ENCODE peak calls at places on chromosomes 5 and 9, in six cellular contexts. One of them, this sample, is unnamed.

GRCh38 chr9:135345775-135346433 is 133.7 kb upstream of the PPP1R26 start:
- DNase-seq in fibroblast of lung: no peak
- DNase-seq in uterus: no peak
- DNase-seq in left ventricle myocardium inferior: no peak
- DNase-seq in PC-3: no peak
- DNase-seq in heart left ventricle: no peak
- DNase-seq in this sample: no peak

GRCh38 chr9:107711528-107711927 is 222.0 kb upstream of the KLF4 start:
- DNase-seq in fibroblast of lung: peak; percentile 89
- DNase-seq in uterus: peak; percentile 26
- DNase-seq in left ventricle myocardium inferior: no peak
- DNase-seq in PC-3: peak; percentile 97
- DNase-seq in heart left ventricle: no peak
- DNase-seq in this sample: no peak

GRCh38 chr5:28914302-28914701 is 1875.9 kb upstream of the CDH9 start:
- DNase-seq in fibroblast of lung: no peak
- DNase-seq in uterus: no peak
- DNase-seq in left ventricle myocardium inferior: no peak
- DNase-seq in PC-3: no peak
- DNase-seq in heart left ventricle: no peak
- DNase-seq in this sample: no peak

GRCh38 chr9:135944444-135945252 is 16.5 kb downstream of the UBAC1 start:
- DNase-seq in fibroblast of lung: no peak
- DNase-seq in uterus: no peak
- DNase-seq in left ventricle myocardium inferior: no peak
- DNase-seq in PC-3: no peak
- DNase-seq in heart left ventricle: no peak
- DNase-seq in this sample: no peak

GRCh38 chr5:149939572-149939971 is 5.0 kb downstream of the PDE6A start:
- DNase-seq in fibroblast of lung: peak; percentile 41
- DNase-seq in uterus: no peak
- DNase-seq in left ventricle myocardium inferior: no peak
- DNase-seq in PC-3: peak; percentile 95
- DNase-seq in heart left ventricle: no peak
- DNase-seq in this sample: no peak

GRCh38 chr5:110288766-110289165 is 437.7 kb downstream of the TMEM232 start:
- DNase-seq in fibroblast of lung: peak; percentile 86
- DNase-seq in uterus: no peak
- DNase-seq in left ventricle myocardium inferior: no peak
- DNase-seq in PC-3: peak; percentile 6
- DNase-seq in heart left ventricle: no peak
- DNase-seq in this sample: no peak

GRCh38 chr5:137146402-137146889 is 352.7 kb downstream of the SPOCK1 start:
- DNase-seq in fibroblast of lung: peak; percentile 99
- DNase-seq in uterus: peak; percentile 52
- DNase-seq in left ventricle myocardium inferior: no peak
- DNase-seq in PC-3: peak; percentile 74
- DNase-seq in heart left ventricle: peak; percentile 29
- DNase-seq in this sample: no peak

GRCh38 chr5:31382051-31382878 is 149.6 kb downstream of the DROSHA start:
- DNase-seq in fibroblast of lung: peak; percentile 28
- DNase-seq in uterus: no peak
- DNase-seq in left ventricle myocardium inferior: no peak
- DNase-seq in PC-3: no peak
- DNase-seq in heart left ventricle: no peak
- DNase-seq in this sample: no peak

GRCh38 chr9:104256031-104256709 is 162.1 kb downstream of the SMC2 start:
- DNase-seq in fibroblast of lung: no peak
- DNase-seq in uterus: no peak
- DNase-seq in left ventricle myocardium inferior: no peak
- DNase-seq in PC-3: no peak
- DNase-seq in heart left ventricle: no peak
- DNase-seq in this sample: no peak

GRCh38 chr5:142783601-142784291 is 13.6 kb downstream of the ARHGAP26 start:
- DNase-seq in fibroblast of lung: peak; percentile 4
- DNase-seq in uterus: no peak
- DNase-seq in left ventricle myocardium inferior: peak; percentile 41
- DNase-seq in PC-3: no peak
- DNase-seq in heart left ventricle: peak; percentile 71
- DNase-seq in this sample: peak; percentile 16

GRCh38 chr9:114366334-114367128 is 21.3 kb downstream of the AKNA start:
- DNase-seq in fibroblast of lung: peak; percentile 92
- DNase-seq in uterus: no peak
- DNase-seq in left ventricle myocardium inferior: no peak
- DNase-seq in PC-3: peak; percentile 87
- DNase-seq in heart left ventricle: no peak
- DNase-seq in this sample: no peak

GRCh38 chr5:17326600-17327037 is 109.2 kb downstream of the BASP1 start:
- DNase-seq in fibroblast of lung: no peak
- DNase-seq in uterus: no peak
- DNase-seq in left ventricle myocardium inferior: no peak
- DNase-seq in PC-3: no peak
- DNase-seq in heart left ventricle: no peak
- DNase-seq in this sample: no peak

DNA sequence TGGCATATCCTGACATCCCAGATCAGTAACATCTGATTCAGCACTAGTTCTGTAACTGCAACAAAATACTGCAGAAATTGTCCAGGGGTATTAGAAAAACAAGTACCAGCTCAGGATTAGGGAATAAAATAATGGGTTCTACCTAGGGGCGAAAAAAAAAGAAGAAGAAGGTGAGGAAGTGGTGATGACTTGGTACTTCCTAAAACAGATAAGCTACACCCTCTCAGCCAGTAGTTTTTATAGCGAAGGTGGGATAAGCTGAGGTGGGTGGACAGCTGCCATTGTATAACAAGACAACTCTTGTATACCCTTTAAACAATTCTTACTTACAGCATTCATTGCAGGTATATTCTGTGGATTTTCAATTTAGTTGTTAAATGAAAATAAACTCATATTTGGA is 19.1 kb downstream of the RAPGEF6 start:
- DNase-seq in fibroblast of lung: no peak
- DNase-seq in uterus: no peak
- DNase-seq in left ventricle myocardium inferior: no peak
- DNase-seq in PC-3: no peak
- DNase-seq in heart left ventricle: no peak
- DNase-seq in this sample: no peak
- H3K36me3 ChIP-seq in fibroblast of lung: no peaks in the 10 kb centered on the region
- H3K36me3 ChIP-seq in uterus: no peaks in the 10 kb centered on the region
- H3K36me3 ChIP-seq in left ventricle myocardium inferior: no peaks in the 10 kb centered on the region
- H3K36me3 ChIP-seq in PC-3: no peaks in the 10 kb centered on the region
- H3K36me3 ChIP-seq in heart left ventricle: no peaks in the 10 kb centered on the region
- H3K36me3 ChIP-seq in this sample: no peaks in the 10 kb centered on the region

GRCh38 chr5:172453986-172454354 is 355 bp downstream of the SH3PXD2B start:
- DNase-seq in fibroblast of lung: peak; percentile 38
- DNase-seq in uterus: peak; percentile 56
- DNase-seq in left ventricle myocardium inferior: peak; percentile 50
- DNase-seq in PC-3: no peak
- DNase-seq in heart left ventricle: peak; percentile 60
- DNase-seq in this sample: no peak
- H3K27ac ChIP-seq in fibroblast of lung: peak overlapping the region; percentile 75
- H3K27ac ChIP-seq in uterus: peak overlapping the region; percentile 94
- H3K27ac ChIP-seq in left ventricle myocardium inferior: peak overlapping the region; percentile 86
- H3K27ac ChIP-seq in PC-3: no peak overlapping the region
- H3K27ac ChIP-seq in heart left ventricle: peak overlapping the region; percentile 75
- H3K27ac ChIP-seq in this sample: no peak overlapping the region

DNA sequence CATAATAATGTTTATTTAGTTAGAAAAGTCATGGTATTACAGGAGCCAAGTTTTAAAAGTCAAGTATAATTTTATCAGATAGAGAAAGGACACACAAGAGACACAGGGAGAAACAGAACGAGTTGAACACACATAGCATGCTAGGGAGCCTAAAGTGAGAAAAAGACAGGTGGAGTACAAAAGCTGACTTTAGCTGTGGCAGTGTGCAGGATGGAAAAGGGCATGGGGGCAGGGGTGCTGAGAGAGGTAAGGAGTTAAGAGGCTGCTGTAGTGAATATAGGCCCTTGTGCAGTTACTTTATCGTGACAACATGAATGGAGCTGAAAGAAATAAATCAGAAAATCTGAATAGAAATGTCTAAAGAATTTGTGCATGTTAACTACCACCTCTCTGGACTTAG is 18.0 kb downstream of the HMGCS1 start:
- DNase-seq in fibroblast of lung: no peak
- DNase-seq in uterus: no peak
- DNase-seq in left ventricle myocardium inferior: no peak
- DNase-seq in PC-3: no peak
- DNase-seq in heart left ventricle: no peak
- DNase-seq in this sample: no peak
- H3K36me3 ChIP-seq in fibroblast of lung: peaks cover 15% of the 10 kb centered on the region
- H3K36me3 ChIP-seq in uterus: no peaks in the 10 kb centered on the region
- H3K36me3 ChIP-seq in left ventricle myocardium inferior: peaks cover 85% of the 10 kb centered on the region
- H3K36me3 ChIP-seq in PC-3: peaks cover 82% of the 10 kb centered on the region
- H3K36me3 ChIP-seq in heart left ventricle: peaks cover 29% of the 10 kb centered on the region
- H3K36me3 ChIP-seq in this sample: peaks cover 32% of the 10 kb centered on the region

DNA sequence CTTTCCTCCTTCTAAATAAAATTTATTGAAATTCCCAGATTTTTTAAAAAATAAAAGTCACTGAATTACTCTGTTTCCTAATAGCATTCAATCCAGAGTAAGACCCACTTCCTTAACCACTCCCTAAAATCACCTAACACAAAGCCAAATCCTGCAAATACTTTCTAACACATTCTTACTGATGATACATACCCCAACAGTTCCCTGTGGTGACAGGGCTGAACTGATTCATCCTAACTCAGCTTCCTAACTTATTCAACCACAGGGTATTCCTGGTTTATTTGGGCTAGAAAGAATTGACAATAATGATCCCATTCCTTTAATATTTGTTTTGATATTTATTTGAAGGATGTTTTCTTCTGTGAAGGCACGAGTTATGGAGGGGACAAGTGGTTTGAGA is 40.7 kb upstream of the ZNF300 start:
- DNase-seq in fibroblast of lung: peak; percentile 71
- DNase-seq in uterus: no peak
- DNase-seq in left ventricle myocardium inferior: no peak
- DNase-seq in PC-3: no peak
- DNase-seq in heart left ventricle: no peak
- DNase-seq in this sample: no peak
- H3K27ac ChIP-seq in fibroblast of lung: peak overlapping the region; percentile 90
- H3K27ac ChIP-seq in uterus: peak overlapping the region; percentile 91
- H3K27ac ChIP-seq in left ventricle myocardium inferior: peak overlapping the region; percentile 91
- H3K27ac ChIP-seq in PC-3: no peak overlapping the region
- H3K27ac ChIP-seq in heart left ventricle: no peak overlapping the region
- H3K27ac ChIP-seq in this sample: no peak overlapping the region

GRCh38 chr5:39109616-39110015 is 35.4 kb upstream of the RICTOR start:
- DNase-seq in fibroblast of lung: no peak
- DNase-seq in uterus: no peak
- DNase-seq in left ventricle myocardium inferior: no peak
- DNase-seq in PC-3: peak; percentile 24
- DNase-seq in heart left ventricle: no peak
- DNase-seq in this sample: no peak
- H3K36me3 ChIP-seq in fibroblast of lung: no peaks in the 10 kb centered on the region
- H3K36me3 ChIP-seq in uterus: no peaks in the 10 kb centered on the region
- H3K36me3 ChIP-seq in left ventricle myocardium inferior: no peaks in the 10 kb centered on the region
- H3K36me3 ChIP-seq in PC-3: no peaks in the 10 kb centered on the region
- H3K36me3 ChIP-seq in heart left ventricle: no peaks in the 10 kb centered on the region
- H3K36me3 ChIP-seq in this sample: peaks cover 58% of the 10 kb centered on the region

GRCh38 chr5:64822329-64822728 is 53.6 kb downstream of the CWC27 start:
- DNase-seq in fibroblast of lung: no peak
- DNase-seq in uterus: no peak
- DNase-seq in left ventricle myocardium inferior: no peak
- DNase-seq in PC-3: no peak
- DNase-seq in heart left ventricle: no peak
- DNase-seq in this sample: no peak

GRCh38 chr5:64826541-64826940 is 57.8 kb downstream of the CWC27 start:
- DNase-seq in fibroblast of lung: no peak
- DNase-seq in uterus: no peak
- DNase-seq in left ventricle myocardium inferior: no peak
- DNase-seq in PC-3: no peak
- DNase-seq in heart left ventricle: no peak
- DNase-seq in this sample: no peak

GRCh38 chr5:64831996-64832395 is 63.3 kb downstream of the CWC27 start:
- DNase-seq in fibroblast of lung: no peak
- DNase-seq in uterus: no peak
- DNase-seq in left ventricle myocardium inferior: no peak
- DNase-seq in PC-3: no peak
- DNase-seq in heart left ventricle: no peak
- DNase-seq in this sample: no peak

DNA sequence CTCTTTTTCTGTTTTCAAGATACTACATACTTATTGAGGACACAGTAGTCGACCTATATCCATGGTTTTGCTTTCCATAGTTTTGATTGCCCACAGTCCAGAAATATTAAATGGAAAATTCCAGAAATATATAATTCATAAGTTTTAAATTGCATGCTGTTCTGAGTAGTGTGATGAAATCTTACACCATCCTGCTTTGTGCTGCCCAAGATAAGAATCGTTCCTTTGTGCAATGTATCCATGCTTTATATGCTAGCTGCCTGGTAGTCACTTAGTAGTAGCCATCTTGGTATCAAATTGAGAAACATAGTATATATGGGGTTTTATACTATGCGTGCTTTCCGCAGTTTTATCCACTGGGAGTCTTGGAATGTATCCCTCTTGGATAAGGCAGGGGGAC is 59.0 kb downstream of the CWC27 start:
- DNase-seq in fibroblast of lung: no peak
- DNase-seq in uterus: no peak
- DNase-seq in left ventricle myocardium inferior: no peak
- DNase-seq in PC-3: no peak
- DNase-seq in heart left ventricle: no peak
- DNase-seq in this sample: no peak
- H3K27ac ChIP-seq in fibroblast of lung: no peak overlapping the region
- H3K27ac ChIP-seq in uterus: no peak overlapping the region
- H3K27ac ChIP-seq in left ventricle myocardium inferior: no peak overlapping the region
- H3K27ac ChIP-seq in PC-3: no peak overlapping the region
- H3K27ac ChIP-seq in heart left ventricle: no peak overlapping the region
- H3K27ac ChIP-seq in this sample: no peak overlapping the region

GRCh38 chr9:89450213-89450612 is 47.7 kb downstream of the SEMA4D start:
- DNase-seq in fibroblast of lung: no peak
- DNase-seq in uterus: no peak
- DNase-seq in left ventricle myocardium inferior: no peak
- DNase-seq in PC-3: no peak
- DNase-seq in heart left ventricle: no peak
- DNase-seq in this sample: no peak

GRCh38 chr9:89448381-89448780 is 49.5 kb downstream of the SEMA4D start:
- DNase-seq in fibroblast of lung: no peak
- DNase-seq in uterus: no peak
- DNase-seq in left ventricle myocardium inferior: no peak
- DNase-seq in PC-3: no peak
- DNase-seq in heart left ventricle: no peak
- DNase-seq in this sample: peak; percentile 55

GRCh38 chr9:89448821-89449220 is 49.1 kb downstream of the SEMA4D start:
- DNase-seq in fibroblast of lung: no peak
- DNase-seq in uterus: no peak
- DNase-seq in left ventricle myocardium inferior: no peak
- DNase-seq in PC-3: no peak
- DNase-seq in heart left ventricle: no peak
- DNase-seq in this sample: no peak

GRCh38 chr9:89447416-89447815 is 50.5 kb downstream of the SEMA4D start:
- DNase-seq in fibroblast of lung: no peak
- DNase-seq in uterus: no peak
- DNase-seq in left ventricle myocardium inferior: no peak
- DNase-seq in PC-3: no peak
- DNase-seq in heart left ventricle: no peak
- DNase-seq in this sample: no peak

GRCh38 chr9:89449261-89449671 is 48.6 kb downstream of the SEMA4D start:
- DNase-seq in fibroblast of lung: no peak
- DNase-seq in uterus: no peak
- DNase-seq in left ventricle myocardium inferior: no peak
- DNase-seq in PC-3: no peak
- DNase-seq in heart left ventricle: no peak
- DNase-seq in this sample: no peak
- H3K36me3 ChIP-seq in fibroblast of lung: no peaks in the 10 kb centered on the region
- H3K36me3 ChIP-seq in uterus: no peaks in the 10 kb centered on the region
- H3K36me3 ChIP-seq in left ventricle myocardium inferior: no peaks in the 10 kb centered on the region
- H3K36me3 ChIP-seq in PC-3: no peaks in the 10 kb centered on the region
- H3K36me3 ChIP-seq in heart left ventricle: no peaks in the 10 kb centered on the region
- H3K36me3 ChIP-seq in this sample: peaks cover 4% of the 10 kb centered on the region

This sample was measured in CD8-positive, alpha-beta T cell.